ENCODE peak calls at places on chromosomes 1 and 21, in eight cellular contexts. D, N, K, F, S, U, O and V are unnamed samples.

GRCh38 chr1:212010004-212010403 is 25.4 kb downstream of the INTS7 start:
- DNase-seq in N (no peak), D (no peak), S (no peak), U (no peak), K (no peak), O (no peak), F (no peak), V (no peak)

GRCh38 chr1:11472284-11472683 is 6.7 kb upstream of the DISP3 start:
- DNase-seq in F (no peak), N (no peak), O (no peak), U (no peak), D (no peak), S (no peak), K (no peak), V (no peak)

GRCh38 chr1:24126672-24127023 is 14.7 kb upstream of the MYOM3 start:
- DNase-seq in F (no peak), O (no peak), K (no peak), S (no peak), N (no peak), D (no peak), U (no peak), V (no peak)

GRCh38 chr1:38784452-38785284 is 74.9 kb downstream of the RRAGC start:
- DNase-seq in U (no peak), S (no peak), D (no peak), O (no peak), K (no peak), F (no peak), N (no peak), V (peak)

GRCh38 chr1:15233689-15234088 is 13.3 kb upstream of the FHAD1 start:
- DNase-seq in U (no peak), O (no peak), S (no peak), K (no peak), D (no peak), N (no peak), F (no peak), V (no peak)

GRCh38 chr1:90879281-90879680 is 142.6 kb downstream of the ZNF644 start:
- DNase-seq in F (no peak), D (no peak), K (no peak), U (no peak), N (no peak), S (no peak), O (no peak), V (no peak)

GRCh38 chr21:14581902-14582457 is 35.9 kb upstream of the SAMSN1 start:
- DNase-seq in D (no peak), O (no peak), K (no peak), S (no peak), U (no peak), N (no peak), F (no peak), V (no peak)

GRCh38 chr1:28898267-28898955 is 16.0 kb upstream of the EPB41 start:
- DNase-seq in U (no peak), S (no peak), D (peak), F (no peak), O (peak), K (no peak), N (no peak), V (no peak)

GRCh38 chr21:39651206-39651605 is 38.5 kb downstream of the B3GALT5 start:
- DNase-seq in O (no peak), K (no peak), N (no peak), D (no peak), U (no peak), S (no peak), F (no peak), V (no peak)

GRCh38 chr21:42096593-42096992 is 25.5 kb downstream of the UMODL1 start:
- DNase-seq in S (no peak), N (no peak), F (no peak), K (peak), O (no peak), U (no peak), D (no peak), V (no peak)

GRCh38 chr1:193069748-193070394 is 10.5 kb downstream of the RO60 start:
- DNase-seq in N (no peak), S (no peak), U (no peak), D (no peak), O (no peak), F (no peak), K (no peak), V (no peak)

GRCh38 chr1:10621906-10622305 is 147.2 kb downstream of the PEX14 start:
- DNase-seq in O (no peak), D (peak), S (no peak), K (peak), F (peak), U (no peak), N (no peak), V (peak)

GRCh38 chr1:89605692-89606091 is 27.2 kb upstream of the LRRC8C start:
- DNase-seq in S (no peak), K (no peak), F (no peak), D (no peak), N (no peak), O (no peak), U (no peak), V (no peak)

GRCh38 chr1:59034925-59035324 is 251.1 kb upstream of the JUN start:
- DNase-seq in U (no peak), K (no peak), O (no peak), N (no peak), S (no peak), F (no peak), D (no peak), V (no peak)

GRCh38 chr1:201676061-201676644 is 137.2 kb downstream of the NAV1 start:
- DNase-seq in O (no peak), K (peak), D (no peak), U (no peak), S (no peak), F (no peak), N (peak), V (no peak)

GRCh38 chr1:192011525-192011924 is 146.7 kb upstream of the RGS18 start:
- DNase-seq in F (no peak), N (no peak), K (no peak), D (no peak), U (no peak), O (no peak), S (no peak), V (no peak)

GRCh38 chr1:207002731-207003146 is 29.8 kb downstream of the C1orf116 start:
- DNase-seq in K (no peak), F (no peak), O (peak), N (peak), D (no peak), U (no peak), S (no peak), V (no peak)

GRCh38 chr1:238991730-238992490 is 394.5 kb upstream of the CHRM3 start:
- DNase-seq in D (no peak), F (no peak), N (no peak), K (no peak), S (no peak), U (no peak), O (no peak), V (no peak)

GRCh38 chr1:85911742-85912141 is 203.5 kb upstream of the ZNHIT6 start:
- DNase-seq in U (no peak), O (no peak), D (no peak), K (no peak), F (no peak), N (no peak), S (no peak), V (no peak)

GRCh38 chr21:33402011-33402979 is 918 bp upstream of the IFNGR2 start:
- DNase-seq in U (peak), K (peak), O (peak), S (peak), F (peak), D (peak), N (peak), V (peak)

GRCh38 chr1:121458291-121459048 is 273.7 kb downstream of the SRGAP2C start:
- DNase-seq in N (no peak), O (no peak), D (no peak), F (no peak), S (no peak), U (no peak), K (no peak), V (no peak)

GRCh38 chr21:28317177-28317950 is 675.3 kb downstream of the LTN1 start:
- DNase-seq in O (no peak), F (no peak), N (no peak), S (no peak), U (no peak), D (no peak), K (no peak), V (no peak)

GRCh38 chr1:41582351-41582750 is 97.9 kb upstream of the EDN2 start:
- DNase-seq in S (no peak), D (no peak), U (no peak), O (no peak), K (no peak), F (no peak), N (peak), V (no peak)

GRCh38 chr1:182580736-182581135 is 8.3 kb downstream of the RNASEL start:
- DNase-seq in U (no peak), F (no peak), S (no peak), D (no peak), N (no peak), K (no peak), O (no peak), V (no peak)

GRCh38 chr1:52139817-52140540 is 1.9 kb upstream of the ZFYVE9 start:
- DNase-seq in F (no peak), N (no peak), S (no peak), O (no peak), U (no peak), K (no peak), D (peak), V (no peak)

GRCh38 chr1:206513312-206514111 is 6.2 kb downstream of the RASSF5 start:
- DNase-seq in D (peak), F (peak), O (peak), N (no peak), U (peak), K (peak), S (peak), V (peak)

GRCh38 chr1:65264197-65264929 is 45.0 kb upstream of the DNAJC6 start:
- DNase-seq in S (peak), D (no peak), U (no peak), N (no peak), O (no peak), F (no peak), K (no peak), V (no peak)

GRCh38 chr1:16204634-16205332 is 7.7 kb downstream of the ARHGEF19 start:
- DNase-seq in K (no peak), D (peak), O (peak), N (peak), U (no peak), S (no peak), F (peak), V (no peak)

DNA sequence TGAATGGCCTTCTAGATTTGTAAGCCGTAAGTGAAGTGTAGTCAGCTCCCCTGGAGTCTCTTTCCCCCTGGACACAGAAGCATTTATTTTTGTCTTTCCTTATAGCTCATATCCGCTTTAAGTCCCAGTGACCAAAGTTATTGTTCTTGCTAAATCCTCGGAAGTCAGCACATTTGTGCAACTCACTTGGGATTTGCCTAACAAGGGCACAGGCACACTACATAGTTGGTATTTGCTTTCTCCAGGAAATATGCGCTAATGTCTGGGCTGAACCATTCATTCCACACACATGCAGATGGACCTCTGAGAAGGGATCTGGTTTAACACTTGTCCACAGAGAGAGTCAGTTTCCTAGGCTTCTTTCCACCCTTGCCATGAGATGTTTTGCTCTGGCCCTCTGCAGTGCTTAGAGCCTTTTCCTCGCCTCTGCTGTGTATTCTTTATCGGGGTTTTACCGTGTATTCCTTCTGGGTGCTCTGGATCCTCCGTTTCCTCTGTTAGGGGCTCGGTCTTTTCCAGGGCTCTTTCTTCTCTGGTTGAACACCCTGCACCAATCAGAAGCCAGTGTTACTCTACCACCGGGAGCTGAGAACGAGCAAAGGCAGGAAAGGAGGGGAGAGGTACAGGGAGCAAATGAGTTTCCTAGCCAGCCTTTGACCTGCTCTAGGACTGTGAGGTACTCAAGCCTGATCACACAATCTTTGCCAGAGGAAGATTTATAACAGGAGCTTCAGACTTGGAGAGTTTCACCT is 72.4 kb downstream of the ABCA4 start:
- DNase-seq in U (no peak), D (no peak), S (no peak), O (no peak), F (no peak), K (no peak), N (no peak), V (no peak)
- TF ChIP-seq POLR2A in U (no peak), D (no peak), S (no peak), O (no peak), F (no peak), K (peak), N (no peak), V (no peak)

GRCh38 chr1:226310123-226310540 is 1.2 kb upstream of the LIN9 start:
- DNase-seq in S (no peak), O (no peak), F (no peak), D (no peak), U (no peak), K (no peak), N (no peak), V (no peak)

GRCh38 chr1:226310637-226311195 is 1.8 kb upstream of the LIN9 start:
- DNase-seq in D (no peak), S (no peak), K (no peak), F (no peak), N (peak), O (no peak), U (no peak), V (no peak)

GRCh38 chr1:226308166-226308722 is 720 bp downstream of the LIN9 start:
- DNase-seq in D (peak), K (no peak), F (no peak), N (peak), O (peak), S (no peak), U (peak), V (no peak)

GRCh38 chr1:226308723-226309397 is at the start of gene LIN9:
- DNase-seq in S (peak), K (peak), U (peak), N (peak), O (peak), F (peak), D (peak), V (peak)

GRCh38 chr1:226309398-226310122 is 596 bp upstream of the LIN9 start:
- DNase-seq in N (no peak), D (peak), U (peak), K (no peak), O (no peak), S (no peak), F (no peak), V (no peak)
- TF ChIP-seq POLR2A in N (no peak), D (no peak), U (no peak), K (no peak), O (no peak), S (no peak), F (no peak), V (no peak)

DNA sequence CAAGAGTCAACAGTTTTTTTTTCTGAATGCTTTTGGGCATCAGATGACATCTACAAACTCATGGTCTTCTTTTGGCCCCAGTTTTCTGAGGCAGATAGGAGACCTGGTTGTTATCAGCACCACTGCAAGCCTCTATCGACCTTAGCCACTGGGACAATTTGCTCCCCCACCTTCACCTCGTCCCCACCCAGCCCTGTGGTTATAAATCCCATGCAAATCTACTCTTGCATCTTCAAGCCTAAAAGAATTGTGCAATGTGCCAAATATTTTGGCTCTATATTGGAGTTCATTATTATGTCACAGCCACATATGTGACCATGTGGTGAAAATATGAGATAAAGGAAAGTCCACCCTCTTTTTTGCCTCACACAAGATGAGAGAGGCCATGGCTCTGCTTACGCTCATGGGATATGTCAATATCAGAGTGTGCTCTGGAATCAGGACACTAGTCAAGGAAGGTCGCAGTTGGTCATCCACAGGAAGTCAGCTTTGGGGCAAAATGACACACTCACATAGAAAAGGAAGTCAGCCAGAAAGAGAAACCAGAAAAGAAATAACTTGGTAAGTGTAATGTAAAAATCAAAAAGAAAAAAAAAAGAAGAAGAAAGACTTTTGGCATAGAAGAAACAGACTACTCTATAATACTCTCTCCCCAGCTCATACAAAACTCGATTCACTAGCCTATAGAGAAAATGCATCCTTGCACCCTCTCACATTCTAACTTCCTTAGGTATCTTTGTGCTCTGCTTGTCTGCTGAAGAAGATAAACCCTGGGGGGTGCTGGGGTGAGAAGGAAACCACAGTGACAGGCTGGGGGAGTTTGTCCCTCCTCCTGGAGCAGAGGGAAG is 21.2 kb downstream of the SLC30A10 start:
- DNase-seq in S (no peak), D (no peak), F (no peak), U (no peak), K (no peak), O (no peak), N (no peak), V (no peak)
- TF ChIP-seq POLR2A in S (no peak), D (no peak), F (no peak), U (no peak), K (no peak), O (no peak), N (no peak), V (no peak)

GRCh38 chr1:84078108-84078823 is 65.8 kb upstream of the PRKACB start:
- DNase-seq in D (peak), O (no peak), U (peak), K (no peak), S (peak), F (peak), N (no peak), V (peak)
- TF ChIP-seq POLR2A in D (peak), O (no peak), U (no peak), K (no peak), S (no peak), F (no peak), N (no peak), V (no peak)

DNA sequence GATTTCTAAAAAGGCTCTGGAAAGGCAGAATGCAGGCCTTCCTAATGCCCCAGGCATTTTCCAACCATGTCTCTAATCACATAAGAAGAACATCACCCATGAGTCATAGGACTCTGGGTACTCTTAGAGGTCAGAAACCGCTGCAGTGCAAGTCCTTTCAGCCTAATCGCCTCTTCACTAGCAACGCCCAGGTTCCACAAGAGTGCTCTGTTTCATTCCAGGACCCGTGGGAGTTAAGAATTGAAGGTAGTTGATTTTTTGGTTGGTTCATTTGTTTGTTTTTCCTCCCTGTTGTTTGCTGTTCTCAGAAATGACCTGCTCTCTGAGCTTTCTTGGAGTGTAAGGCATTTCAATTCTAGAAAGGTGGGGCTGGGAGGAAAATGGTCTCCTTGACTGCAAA is 123.2 kb downstream of the NR5A2 start:
- DNase-seq in S (no peak), D (no peak), K (no peak), N (no peak), F (no peak), U (no peak), O (no peak), V (no peak)
- TF ChIP-seq POLR2A in S (no peak), D (no peak), K (no peak), N (no peak), F (no peak), U (no peak), O (no peak), V (no peak)

GRCh38 chr1:110387048-110387748 is 3.6 kb downstream of the SLC16A4 start:
- DNase-seq in U (no peak), S (no peak), F (no peak), O (no peak), D (no peak), K (no peak), N (no peak), V (no peak)

GRCh38 chr1:110385369-110385768 is 5.5 kb downstream of the SLC16A4 start:
- DNase-seq in F (no peak), K (no peak), N (no peak), S (no peak), D (no peak), U (no peak), O (no peak), V (no peak)

GRCh38 chr1:110380667-110381283 is 10.1 kb downstream of the SLC16A4 start:
- DNase-seq in O (no peak), S (no peak), N (no peak), D (no peak), K (no peak), U (no peak), F (no peak), V (no peak)

GRCh38 chr1:110383311-110383990 is 7.4 kb downstream of the SLC16A4 start:
- DNase-seq in S (no peak), U (no peak), O (no peak), D (no peak), F (no peak), K (no peak), N (no peak), V (no peak)

DNA sequence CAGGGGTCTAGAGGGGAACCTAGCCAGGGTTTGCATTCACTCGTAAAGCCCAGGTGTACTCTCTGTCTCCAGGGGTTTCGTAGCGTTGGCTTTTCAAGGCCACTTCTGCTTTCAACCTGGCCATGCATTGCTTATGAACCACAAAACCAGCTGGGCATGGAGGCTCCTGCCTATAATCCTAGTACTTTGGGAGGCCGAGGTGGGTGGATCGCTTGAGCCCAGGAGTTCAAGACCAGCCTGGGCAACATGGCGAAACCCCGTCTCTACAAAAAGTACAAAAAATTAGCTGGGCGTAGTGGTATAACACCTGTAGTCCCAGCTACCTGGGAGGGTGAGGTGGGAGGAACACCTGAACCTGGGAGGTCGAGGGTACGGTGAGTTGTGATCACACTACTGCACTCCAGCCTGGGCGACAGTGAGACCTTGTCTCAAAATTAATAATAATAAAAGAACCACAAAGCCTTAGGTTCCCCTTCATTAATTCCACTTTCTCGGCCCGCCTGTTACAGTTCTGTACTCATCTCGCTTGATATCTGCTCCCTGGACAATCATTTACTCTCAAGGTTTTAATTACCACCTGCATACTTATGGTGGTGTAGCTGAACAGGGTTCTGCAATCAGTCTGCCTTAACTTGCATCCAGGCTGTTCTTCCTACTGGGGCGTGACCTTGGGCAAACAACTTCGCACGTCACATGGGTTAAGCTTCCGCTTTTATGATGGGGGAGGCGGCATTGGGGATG is 6.1 kb downstream of the SLC16A4 start:
- DNase-seq in K (no peak), O (no peak), F (peak), N (no peak), U (no peak), D (no peak), S (no peak), V (no peak)
- TF ChIP-seq POLR2A in K (no peak), O (no peak), F (no peak), N (no peak), U (no peak), D (no peak), S (no peak), V (no peak)